ENCODE peak calls at places on chromosome 7, in six cellular contexts. M, A, B, I, C and Z are unnamed samples.

GRCh38 chr7:27992092-27992491 is 188.5 kb downstream of the JAZF1 start:
- DNase-seq in M (no peak), B (no peak), A (no peak), I (no peak), C (no peak), Z (no peak)

GRCh38 chr7:74438327-74438726 is 15.4 kb upstream of the GTF2IRD1 start:
- DNase-seq in I (no peak), A (no peak), M (no peak), C (no peak), B (no peak), Z (no peak)

GRCh38 chr7:130611206-130611605 is 57.3 kb downstream of the COPG2 start:
- DNase-seq in A (no peak), I (no peak), M (no peak), B (no peak), C (no peak), Z (no peak)

GRCh38 chr7:1225462-1226154 is 7.1 kb upstream of the UNCX start:
- DNase-seq in I (peak; percentile 67), B (peak; percentile 30), C (no peak), M (no peak), A (peak; percentile 52), Z (no peak)

GRCh38 chr7:66054063-66054462 is 21.6 kb upstream of the ASL start:
- DNase-seq in C (no peak), B (no peak), A (no peak), I (no peak), M (no peak), Z (no peak)

GRCh38 chr7:80937336-80937735 is 18.5 kb upstream of the SEMA3C start:
- DNase-seq in I (no peak), C (no peak), B (no peak), A (no peak), M (no peak), Z (no peak)

GRCh38 chr7:29350351-29350750 is 155.8 kb downstream of the CHN2 start:
- DNase-seq in A (no peak), I (no peak), C (no peak), B (no peak), M (no peak), Z (no peak)

GRCh38 chr7:106126170-106126938 is 14.2 kb upstream of the SYPL1 start:
- DNase-seq in B (no peak), C (no peak), M (no peak), A (no peak), I (no peak), Z (no peak)

GRCh38 chr7:79176859-79177477 is 276.5 kb downstream of the MAGI2 start:
- DNase-seq in M (peak; percentile 14), C (no peak), I (peak; percentile 71), A (no peak), B (no peak), Z (no peak)

GRCh38 chr7:33050425-33051318 is 11.9 kb downstream of the NT5C3A start:
- DNase-seq in A (no peak), C (no peak), M (peak; percentile 60), I (peak; percentile 45), B (no peak), Z (no peak)

GRCh38 chr7:87231715-87232114 is 12.2 kb upstream of the TMEM243 start:
- DNase-seq in C (no peak), M (no peak), I (no peak), A (no peak), B (no peak), Z (no peak)

GRCh38 chr7:102287465-102288146 is 938 bp downstream of the SH2B2 start:
- DNase-seq in C (peak; percentile 76), A (peak; percentile 83), I (peak; percentile 76), M (peak; percentile 73), B (no peak), Z (peak; percentile 66)

GRCh38 chr7:23346316-23346715 is 47.2 kb downstream of the MALSU1 start:
- DNase-seq in M (peak; percentile 31), A (no peak), C (no peak), B (no peak), I (no peak), Z (no peak)

GRCh38 chr7:150738092-150739044 is 1.1 kb downstream of the GIMAP5 start:
- DNase-seq in I (no peak), C (no peak), M (no peak), B (no peak), A (no peak), Z (no peak)

GRCh38 chr7:17486835-17487234 is 188.4 kb downstream of the AHR start:
- DNase-seq in I (no peak), B (no peak), M (no peak), A (no peak), C (no peak), Z (peak; percentile 63)

GRCh38 chr7:94696981-94697670 is 41.2 kb upstream of the SGCE start:
- DNase-seq in I (no peak), M (no peak), C (no peak), B (no peak), A (no peak), Z (peak; percentile 71)

GRCh38 chr7:1255083-1255816 is 22.6 kb downstream of the UNCX start:
- DNase-seq in B (no peak), I (no peak), M (no peak), C (no peak), A (peak; percentile 55), Z (no peak)

GRCh38 chr7:946256-946996 is 8.1 kb downstream of the ADAP1 start:
- DNase-seq in C (peak; percentile 53), A (peak; percentile 67), I (no peak), M (no peak), B (no peak), Z (no peak)

GRCh38 chr7:1974714-1975113 is 258.0 kb downstream of the MAD1L1 start:
- DNase-seq in C (peak; percentile 52), A (peak; percentile 49), B (no peak), I (no peak), M (no peak), Z (no peak)

GRCh38 chr7:119175916-119176627 is 951.6 kb downstream of the ANKRD7 start:
- DNase-seq in I (peak; percentile 98), M (peak; percentile 69), C (peak; percentile 52), A (no peak), B (no peak), Z (no peak)

GRCh38 chr7:118245267-118246040 is 20.9 kb downstream of the ANKRD7 start:
- DNase-seq in C (no peak), B (no peak), I (no peak), M (no peak), A (no peak), Z (no peak)

GRCh38 chr7:49001610-49002033 is 77.3 kb downstream of the CDC14C start:
- DNase-seq in M (peak; percentile 83), I (peak; percentile 91), C (no peak), A (no peak), B (no peak), Z (no peak)

GRCh38 chr7:36048141-36048901 is 104.7 kb upstream of the EEPD1 start:
- DNase-seq in B (no peak), M (no peak), A (no peak), I (no peak), C (no peak), Z (peak; percentile 68)

GRCh38 chr7:112571852-112572607 is 91.2 kb downstream of the LSMEM1 start:
- DNase-seq in C (no peak), B (no peak), M (peak; percentile 45), A (no peak), I (peak; percentile 53), Z (no peak)

GRCh38 chr7:143987513-143987912 is 12.6 kb upstream of the OR6B1 start:
- DNase-seq in C (no peak), M (no peak), A (no peak), I (no peak), B (no peak), Z (no peak)

GRCh38 chr7:71473366-71473967 is 341.5 kb downstream of the GALNT17 start:
- DNase-seq in C (no peak), I (peak; percentile 36), A (no peak), B (no peak), M (no peak), Z (no peak)

GRCh38 chr7:12814107-12814506 is 126.7 kb downstream of the ARL4A start:
- DNase-seq in C (no peak), M (no peak), A (no peak), B (no peak), I (no peak), Z (no peak)

GRCh38 chr7:110017405-110017804 is 1073.5 kb upstream of the LRRN3 start:
- DNase-seq in B (no peak), M (no peak), A (no peak), C (no peak), I (no peak), Z (no peak)

GRCh38 chr7:24715661-24716479 is 41.4 kb downstream of the GSDME start:
- DNase-seq in M (peak; percentile 90), C (no peak), A (no peak), B (no peak), I (peak; percentile 81), Z (no peak)

GRCh38 chr7:104971290-104972071 is 42.5 kb upstream of the KMT2E start:
- DNase-seq in I (no peak), B (no peak), A (no peak), C (no peak), M (no peak), Z (no peak)

GRCh38 chr7:23927709-23928108 is 217.7 kb downstream of the STK31 start:
- DNase-seq in C (no peak), M (no peak), I (no peak), A (no peak), B (no peak), Z (no peak)